ENCODE peak calls at places on chromosomes 12 and 14, in ten cellular contexts. W is PC-3; B is hepatic stellate cell; P is AG09319; O is Calu3; I is activated CD4-positive, CD25-positive, alpha-beta regulatory T cell; D is NCI-H1436 treated with DMSO at 0.1 percent for 48 hours; L is activated CD4-positive, alpha-beta T cell treated with anti-CD3 and anti-CD28 coated beads for 48 hours; Q is SK-MEL-5; X is T-helper 17 cell. C is an unnamed sample.

GRCh38 chr12:14394317-14395058 is 29.0 kb downstream of the ATF7IP start:
- DNase-seq in W (peak), B (peak), P (no peak), O (peak), I (no peak), D (peak), L (peak), Q (peak), X (no peak), C (peak)

GRCh38 chr12:124232654-124232987 is 62.3 kb upstream of the RFLNA start:
- DNase-seq in W (no peak), B (no peak), P (no peak), O (no peak), I (no peak), D (no peak), L (no peak), Q (no peak), X (no peak), C (no peak)

GRCh38 chr12:92827836-92828431 is 101.2 kb downstream of the EEA1 start:
- DNase-seq in W (peak), B (peak), P (peak), O (peak), I (no peak), D (no peak), L (peak), Q (peak), X (no peak), C (no peak)

GRCh38 chr12:62730649-62731377 is 204.1 kb downstream of the PPM1H start:
- DNase-seq in W (peak), B (peak), P (peak), O (no peak), I (no peak), D (no peak), L (no peak), Q (no peak), X (no peak), C (peak)

GRCh38 chr14:93239869-93240677 is 33.0 kb downstream of the UBR7 start:
- DNase-seq in W (peak), B (peak), P (no peak), O (peak), I (no peak), D (no peak), L (no peak), Q (no peak), X (no peak), C (no peak)

GRCh38 chr12:88897723-88898122 is 317.5 kb upstream of the KITLG start:
- DNase-seq in W (no peak), B (no peak), P (no peak), O (no peak), I (no peak), D (no peak), L (no peak), Q (no peak), X (no peak), C (no peak)

GRCh38 chr14:92500491-92500941 is 13.1 kb upstream of the RIN3 start:
- DNase-seq in W (no peak), B (no peak), P (no peak), O (no peak), I (no peak), D (no peak), L (no peak), Q (peak), X (no peak), C (peak)

GRCh38 chr12:94140556-94140955 is 7.8 kb upstream of the PLXNC1 start:
- DNase-seq in W (peak), B (no peak), P (no peak), O (no peak), I (peak), D (no peak), L (peak), Q (peak), X (no peak), C (no peak)

GRCh38 chr12:105262461-105263184 is 26.6 kb upstream of the APPL2 start:
- DNase-seq in W (no peak), B (no peak), P (no peak), O (no peak), I (no peak), D (no peak), L (no peak), Q (peak), X (no peak), C (no peak)

GRCh38 chr14:75979071-75979571 is 2.7 kb downstream of the TGFB3 start:
- DNase-seq in W (peak), B (peak), P (no peak), O (peak), I (no peak), D (no peak), L (peak), Q (peak), X (no peak), C (no peak)

GRCh38 chr14:23494223-23494622 is 24.7 kb downstream of the NGDN start:
- DNase-seq in W (no peak), B (peak), P (no peak), O (no peak), I (no peak), D (no peak), L (no peak), Q (no peak), X (no peak), C (no peak)

GRCh38 chr12:127284021-127284420 is 982.9 kb upstream of the TMEM132C start:
- DNase-seq in W (no peak), B (no peak), P (no peak), O (no peak), I (no peak), D (no peak), L (no peak), Q (no peak), X (no peak), C (no peak)

GRCh38 chr14:31880935-31881334 is 196.2 kb upstream of the ARHGAP5 start:
- DNase-seq in W (peak), B (peak), P (peak), O (peak), I (no peak), D (no peak), L (no peak), Q (no peak), X (no peak), C (no peak)

GRCh38 chr12:897386-897785 is 52.1 kb downstream of the RAD52 start:
- DNase-seq in W (no peak), B (no peak), P (no peak), O (no peak), I (no peak), D (no peak), L (no peak), Q (no peak), X (no peak), C (no peak)

GRCh38 chr12:2501464-2502181 is 293.1 kb upstream of the FKBP4 start:
- DNase-seq in W (no peak), B (peak), P (no peak), O (no peak), I (no peak), D (no peak), L (no peak), Q (no peak), X (no peak), C (peak)

GRCh38 chr14:50000215-50001145 is 107.6 kb downstream of the ARF6 start:
- DNase-seq in W (peak), B (peak), P (peak), O (peak), I (peak), D (no peak), L (peak), Q (peak), X (peak), C (peak)

GRCh38 chr14:100692859-100693558 is 33.7 kb upstream of the DLK1 start:
- DNase-seq in W (peak), B (peak), P (peak), O (peak), I (no peak), D (peak), L (no peak), Q (no peak), X (no peak), C (no peak)

GRCh38 chr12:1933342-1933992 is 15.0 kb upstream of the CACNA2D4 start:
- DNase-seq in W (no peak), B (peak), P (no peak), O (no peak), I (no peak), D (peak), L (no peak), Q (no peak), X (no peak), C (no peak)

GRCh38 chr12:24600996-24601395 is 347.9 kb downstream of the BCAT1 start:
- DNase-seq in W (peak), B (peak), P (peak), O (no peak), I (no peak), D (no peak), L (no peak), Q (no peak), X (no peak), C (no peak)

GRCh38 chr14:22939684-22940083 is 10.5 kb upstream of the PRMT5 start:
- DNase-seq in W (peak), B (no peak), P (no peak), O (no peak), I (no peak), D (no peak), L (no peak), Q (no peak), X (no peak), C (no peak)

GRCh38 chr12:129532082-129532481 is 371.7 kb downstream of the TMEM132D start:
- DNase-seq in W (no peak), B (no peak), P (no peak), O (no peak), I (no peak), D (no peak), L (no peak), Q (no peak), X (no peak), C (no peak)

GRCh38 chr12:14567311-14568195 is at the start of gene PLBD1:
- DNase-seq in W (peak), B (no peak), P (no peak), O (peak), I (no peak), D (no peak), L (peak), Q (no peak), X (no peak), C (peak)

GRCh38 chr12:91100901-91101300 is 10.4 kb downstream of the LUM start:
- DNase-seq in W (no peak), B (no peak), P (no peak), O (no peak), I (no peak), D (no peak), L (no peak), Q (no peak), X (no peak), C (no peak)

GRCh38 chr12:38155020-38155395 is 161.6 kb upstream of the ALG10B start:
- DNase-seq in W (no peak), B (no peak), P (no peak), O (no peak), I (no peak), D (no peak), L (no peak), Q (no peak), X (no peak), C (no peak)

GRCh38 chr14:96085369-96085768 is 46.2 kb downstream of the C14orf132 start:
- DNase-seq in W (peak), B (no peak), P (no peak), O (no peak), I (no peak), D (no peak), L (no peak), Q (no peak), X (no peak), C (no peak)

GRCh38 chr12:38915783-38916182 is 10.4 kb upstream of the CPNE8 start:
- DNase-seq in W (no peak), B (no peak), P (no peak), O (no peak), I (no peak), D (no peak), L (no peak), Q (no peak), X (no peak), C (no peak)

GRCh38 chr12:65948320-65949008 is 124.2 kb downstream of the HMGA2 start:
- DNase-seq in W (peak), B (peak), P (peak), O (peak), I (no peak), D (no peak), L (no peak), Q (peak), X (no peak), C (peak)

GRCh38 chr12:108341356-108341755 is 2.2 kb upstream of the CMKLR1 start:
- DNase-seq in W (no peak), B (no peak), P (no peak), O (no peak), I (no peak), D (no peak), L (no peak), Q (no peak), X (no peak), C (no peak)